ENCODE peak calls at places on chromosomes 6 and 20, in seven cellular contexts. D, E, M, N, R, B and O are unnamed samples.
A peak's percentile ranks its signal among the peaks of the same experiment; 100 is the strongest.

GRCh38 chr6:142934599-142934998 is 10.4 kb downstream of the HIVEP2 start:
- DNase-seq in D (no peak), E (no peak), M (no peak), N (no peak), R (no peak), B (no peak), O (no peak)

GRCh38 chr6:551405-551804 is 105.5 kb downstream of the HUS1B start:
- DNase-seq in D (peak; percentile 13), E (peak; percentile 47), M (peak; percentile 70), N (no peak), R (no peak), B (peak; percentile 32), O (no peak)

GRCh38 chr20:62606551-62607201 is 35.6 kb upstream of the SLCO4A1 start:
- DNase-seq in D (no peak), E (no peak), M (no peak), N (no peak), R (no peak), B (peak; percentile 54), O (no peak)

GRCh38 chr20:2150660-2151059 is 49.0 kb downstream of the STK35 start:
- DNase-seq in D (no peak), E (no peak), M (no peak), N (no peak), R (no peak), B (no peak), O (no peak)

GRCh38 chr6:18254793-18255192 is 9.5 kb downstream of the DEK start:
- DNase-seq in D (no peak), E (no peak), M (no peak), N (no peak), R (no peak), B (no peak), O (no peak)

GRCh38 chr20:16732506-16733152 is 2.8 kb downstream of the SNRPB2 start:
- DNase-seq in D (no peak), E (peak; percentile 12), M (no peak), N (no peak), R (no peak), B (no peak), O (no peak)

GRCh38 chr20:13543783-13544182 is 94.9 kb downstream of the TASP1 start:
- DNase-seq in D (no peak), E (no peak), M (no peak), N (no peak), R (no peak), B (no peak), O (no peak)

GRCh38 chr6:151029976-151030375 is 164.5 kb downstream of the MTHFD1L start:
- DNase-seq in D (no peak), E (no peak), M (no peak), N (no peak), R (no peak), B (no peak), O (no peak)

GRCh38 chr20:47054945-47055344 is 160.3 kb downstream of the EYA2 start:
- DNase-seq in D (no peak), E (no peak), M (no peak), N (no peak), R (peak; percentile 13), B (no peak), O (no peak)

GRCh38 chr6:153096031-153096430 is 35.1 kb downstream of the RGS17 start:
- DNase-seq in D (peak; percentile 20), E (no peak), M (no peak), N (no peak), R (no peak), B (peak; percentile 69), O (no peak)

GRCh38 chr6:52576392-52577021 is 353 bp downstream of the TRAM2 start:
- DNase-seq in D (peak; percentile 72), E (peak; percentile 69), M (peak; percentile 83), N (peak; percentile 84), R (peak; percentile 65), B (peak; percentile 84), O (peak; percentile 73)

GRCh38 chr6:116572162-116572561 is 858 bp downstream of the RWDD1 start:
- DNase-seq in D (peak; percentile 23), E (no peak), M (peak; percentile 30), N (peak; percentile 29), R (no peak), B (peak; percentile 50), O (no peak)

GRCh38 chr6:162200036-162200435 is 527.5 kb downstream of the PRKN start:
- DNase-seq in D (no peak), E (no peak), M (no peak), N (no peak), R (no peak), B (no peak), O (no peak)

GRCh38 chr20:25145131-25145530 is 50.4 kb upstream of the ENTPD6 start:
- DNase-seq in D (no peak), E (no peak), M (no peak), N (no peak), R (no peak), B (peak; percentile 21), O (no peak)

GRCh38 chr6:89792881-89793280 is 26.7 kb downstream of the MDN1 start:
- DNase-seq in D (peak; percentile 9), E (peak; percentile 44), M (peak; percentile 37), N (peak; percentile 30), R (peak; percentile 8), B (peak; percentile 18), O (no peak)

GRCh38 chr20:64217539-64217938 is 38.0 kb upstream of the PCMTD2 start:
- DNase-seq in D (no peak), E (no peak), M (no peak), N (no peak), R (no peak), B (no peak), O (no peak)

GRCh38 chr6:43338243-43338642 is 29.6 kb upstream of the CRIP3 start:
- DNase-seq in D (no peak), E (no peak), M (no peak), N (peak; percentile 15), R (no peak), B (no peak), O (no peak)

GRCh38 chr6:42166444-42167141 is 6.6 kb upstream of the GUCA1A start:
- DNase-seq in D (peak; percentile 22), E (peak; percentile 94), M (peak; percentile 87), N (peak; percentile 59), R (peak; percentile 63), B (peak; percentile 76), O (peak; percentile 83)

GRCh38 chr6:15620616-15621015 is 42.2 kb downstream of the DTNBP1 start:
- DNase-seq in D (no peak), E (no peak), M (peak; percentile 33), N (no peak), R (no peak), B (no peak), O (no peak)

GRCh38 chr20:760751-761417 is 7.4 kb downstream of the SLC52A3 start:
- DNase-seq in D (no peak), E (no peak), M (peak; percentile 80), N (peak; percentile 51), R (peak; percentile 47), B (no peak), O (no peak)

GRCh38 chr20:6075428-6076219 is 21.8 kb upstream of the LRRN4 start:
- DNase-seq in D (peak; percentile 40), E (no peak), M (no peak), N (no peak), R (no peak), B (peak; percentile 10), O (no peak)

DNA sequence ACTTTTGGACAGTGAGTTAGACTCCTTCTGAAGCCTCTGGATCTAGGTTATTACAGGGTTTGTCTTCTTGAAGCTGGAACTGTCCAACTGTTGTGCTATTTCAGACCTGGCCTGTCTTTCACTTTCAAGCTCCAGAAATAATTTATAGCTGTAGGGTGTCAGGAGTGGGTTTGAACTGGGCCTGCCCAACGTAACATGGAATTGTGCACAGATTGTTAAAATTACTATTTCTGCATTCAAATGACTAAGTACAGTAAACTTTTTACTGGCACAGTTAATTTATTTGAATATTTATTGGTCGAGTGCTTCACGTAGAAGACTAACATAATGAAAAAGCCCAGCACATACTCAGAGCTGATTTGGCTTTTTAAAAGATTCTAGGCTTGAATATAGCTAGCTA is 74.3 kb downstream of the ARID1B start:
- DNase-seq in D (no peak), E (no peak), M (no peak), N (peak; percentile 33), R (no peak), B (no peak), O (no peak)
- H3K4me2 ChIP-seq in D (no peak overlapping the region), E (no peak overlapping the region), M (no peak overlapping the region), N (peak overlapping the region; percentile 79), R (no peak overlapping the region), B (no peak overlapping the region), O (no peak overlapping the region)

GRCh38 chr6:91173651-91174050 is 586.8 kb upstream of the MAP3K7 start:
- DNase-seq in D (no peak), E (no peak), M (no peak), N (no peak), R (no peak), B (no peak), O (no peak)

GRCh38 chr6:91166271-91166670 is 579.4 kb upstream of the MAP3K7 start:
- DNase-seq in D (peak; percentile 42), E (peak; percentile 8), M (no peak), N (no peak), R (no peak), B (no peak), O (no peak)

GRCh38 chr6:91164105-91164504 is 577.2 kb upstream of the MAP3K7 start:
- DNase-seq in D (no peak), E (no peak), M (no peak), N (no peak), R (no peak), B (no peak), O (no peak)

GRCh38 chr6:91167846-91168245 is 581.0 kb upstream of the MAP3K7 start:
- DNase-seq in D (no peak), E (no peak), M (no peak), N (no peak), R (no peak), B (no peak), O (no peak)
- TF ChIP-seq CTCF in D (peak; percentile 38), E (no peak), M (peak; percentile 51), N (no peak), R (no peak), B (no peak), O (no peak)

DNA sequence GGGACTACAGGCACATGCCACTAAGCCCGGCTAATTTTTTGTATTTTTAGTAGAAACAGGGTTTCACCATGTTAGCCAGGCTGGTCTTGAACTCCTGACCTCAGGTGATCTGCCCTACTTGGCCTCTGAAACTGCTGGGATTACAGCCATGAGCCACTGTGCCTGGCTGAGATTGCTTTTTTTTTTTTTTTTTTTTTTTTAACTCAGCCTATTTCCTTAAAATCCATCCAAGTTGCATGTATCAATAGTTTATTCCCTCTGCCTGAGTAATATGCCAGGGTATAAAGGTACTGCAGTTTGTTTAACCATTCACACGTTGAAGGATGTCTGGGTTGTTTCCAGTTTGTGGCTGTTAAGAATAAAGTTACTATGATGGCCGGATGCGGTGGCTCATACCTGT is 10.7 kb downstream of the SLX4IP start:
- DNase-seq in D (no peak), E (no peak), M (no peak), N (no peak), R (no peak), B (no peak), O (no peak)
- H3K79me2 ChIP-seq in D (peaks cover 12% of the 10 kb centered on the region), E (peaks cover 48% of the 10 kb centered on the region), M (peaks cover 42% of the 10 kb centered on the region), N (peaks cover 3% of the 10 kb centered on the region), R (peaks cover 24% of the 10 kb centered on the region), B (no peaks in the 10 kb centered on the region), O (peaks cover 27% of the 10 kb centered on the region)

DNA sequence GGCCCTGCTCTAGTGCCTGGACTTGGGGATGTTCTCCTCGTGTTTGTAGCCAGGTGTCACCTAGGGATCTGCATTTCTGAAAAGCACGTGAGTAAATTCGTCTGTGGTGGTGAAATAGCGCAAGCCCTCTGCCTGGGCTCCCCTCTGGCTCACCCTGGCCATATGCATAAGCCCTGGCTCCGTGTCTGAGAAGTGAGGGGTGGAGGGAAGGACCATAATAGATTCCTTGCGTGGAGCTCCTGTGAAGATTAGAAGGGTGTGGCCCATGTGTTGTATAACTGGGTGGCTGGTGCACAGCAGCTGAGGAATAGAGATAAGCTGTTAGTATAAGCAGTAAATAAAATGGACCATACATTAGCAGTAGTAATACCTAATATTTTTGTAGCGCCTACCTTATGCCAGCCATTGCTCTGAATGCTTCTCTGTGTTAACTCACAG is 4.8 kb downstream of the BCAS1 start:
- DNase-seq in D (no peak), E (no peak), M (no peak), N (no peak), R (no peak), B (no peak), O (no peak)
- H3K4me2 ChIP-seq in D (no peak overlapping the region), E (no peak overlapping the region), M (no peak overlapping the region), N (no peak overlapping the region), R (no peak overlapping the region), B (no peak overlapping the region), O (no peak overlapping the region)